ENCODE peak calls at places on chromosomes 12 and 14, in seven cellular contexts. H is GM23338; V is neural progenitor cell; U is brain microvascular endothelial cell; Q is CD8-positive, alpha-beta T cell; X is testis; I is endothelial cell of umbilical vein. M is an unnamed sample. For H3K27me3, the result is how much of the 10 kb centered on the place peaks cover.

GRCh38 chr14:50410921-50411320 is 14.2 kb upstream of the CDKL1 start:
- DNase-seq in H (no peak), V (no peak), U (no peak), Q (no peak), X (no peak), I (no peak), M (no peak)

GRCh38 chr12:98453070-98453469 is 62.3 kb upstream of the TMPO start:
- DNase-seq in H (no peak), V (no peak), U (no peak), Q (no peak), X (no peak), I (no peak), M (no peak)

GRCh38 chr12:89883630-89884364 is 175.2 kb upstream of the ATP2B1 start:
- DNase-seq in H (peak), V (peak), U (no peak), Q (no peak), X (no peak), I (peak), M (no peak)

GRCh38 chr14:61527325-61528100 is 167.8 kb upstream of the HIF1A start:
- DNase-seq in H (no peak), V (no peak), U (peak), Q (no peak), X (peak), I (peak), M (no peak)

GRCh38 chr12:132638541-132639408 is 20.2 kb downstream of the P2RX2 start:
- DNase-seq in H (peak), V (peak), U (peak), Q (no peak), X (peak), I (peak), M (no peak)

GRCh38 chr12:52521581-52522266 is 1.5 kb upstream of the KRT5 start:
- DNase-seq in H (peak), V (no peak), U (peak), Q (no peak), X (no peak), I (no peak), M (no peak)

GRCh38 chr14:33184587-33184986 is 245.9 kb downstream of the NPAS3 start:
- DNase-seq in H (peak), V (peak), U (peak), Q (no peak), X (no peak), I (peak), M (no peak)

GRCh38 chr12:32446306-32447119 is 47.2 kb downstream of the FGD4 start:
- DNase-seq in H (no peak), V (peak), U (no peak), Q (no peak), X (no peak), I (peak), M (no peak)

GRCh38 chr14:44700184-44700583 is 193.1 kb upstream of the FSCB start:
- DNase-seq in H (no peak), V (no peak), U (no peak), Q (no peak), X (no peak), I (no peak), M (no peak)

GRCh38 chr12:95995238-95996031 is 709 bp downstream of the HAL start:
- DNase-seq in H (no peak), V (no peak), U (no peak), Q (no peak), X (no peak), I (no peak), M (no peak)

GRCh38 chr12:39587247-39587646 is 32.4 kb downstream of the ABCD2 start:
- DNase-seq in H (no peak), V (no peak), U (peak), Q (peak), X (no peak), I (no peak), M (peak)

GRCh38 chr12:56631790-56632700 is 1.9 kb upstream of the BAZ2A start:
- DNase-seq in H (peak), V (peak), U (peak), Q (no peak), X (peak), I (peak), M (peak)

GRCh38 chr12:123744836-123745235 is 17.3 kb upstream of the DNAH10 start:
- DNase-seq in H (peak), V (peak), U (no peak), Q (no peak), X (peak), I (no peak), M (no peak)
- TF ChIP-seq CTCF in H (peak), V (no peak), U (peak), Q (no peak), X (no peak), I (no peak), M (no peak)

GRCh38 chr12:102948941-102949352 is 8.5 kb upstream of the ASCL1 start:
- DNase-seq in H (peak), V (peak), U (peak), Q (peak), X (peak), I (peak), M (peak)
- H3K27me3 ChIP-seq in H (half or more), V (half or more), U (under half), Q (under half), X (under half), I (under half), M (half or more)

GRCh38 chr12:124428136-124428791 is 133.4 kb downstream of the RFLNA start:
- DNase-seq in H (no peak), V (no peak), U (peak), Q (no peak), X (peak), I (no peak), M (no peak)
- TF ChIP-seq CTCF in H (no peak), V (no peak), U (peak), Q (no peak), X (no peak), I (no peak), M (no peak)

GRCh38 chr14:91742956-91743653 is 11.2 kb upstream of the CATSPERB start:
- DNase-seq in H (no peak), V (no peak), U (no peak), Q (no peak), X (no peak), I (no peak), M (no peak)

GRCh38 chr14:91749857-91750256 is 18.0 kb upstream of the CATSPERB start:
- DNase-seq in H (no peak), V (no peak), U (no peak), Q (no peak), X (no peak), I (no peak), M (no peak)

GRCh38 chr14:91748049-91748448 is 16.2 kb upstream of the CATSPERB start:
- DNase-seq in H (no peak), V (no peak), U (no peak), Q (no peak), X (no peak), I (no peak), M (no peak)

GRCh38 chr14:91745329-91745728 is 13.4 kb upstream of the CATSPERB start:
- DNase-seq in H (no peak), V (no peak), U (no peak), Q (no peak), X (no peak), I (no peak), M (no peak)

DNA sequence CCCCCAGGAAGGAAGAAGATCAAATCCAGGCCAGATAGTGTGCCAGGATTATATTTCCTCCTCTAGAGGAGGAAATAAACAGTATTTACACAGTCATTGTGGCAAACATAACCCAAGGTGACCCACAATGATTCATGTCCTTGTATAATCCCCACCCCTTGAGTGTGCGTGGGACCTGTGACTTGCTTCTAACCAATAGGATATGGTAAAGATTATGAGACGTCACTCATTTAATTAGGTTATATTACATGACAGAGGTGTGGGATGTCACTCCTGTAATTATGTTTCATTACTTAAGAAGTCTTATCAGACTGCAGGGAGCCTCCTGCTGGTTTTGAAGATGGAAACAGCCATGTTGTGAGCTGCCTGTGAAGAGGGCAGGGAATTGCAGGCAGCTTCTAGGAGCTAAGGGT is 12.2 kb upstream of the CATSPERB start:
- DNase-seq in H (no peak), V (no peak), U (no peak), Q (no peak), X (no peak), I (peak), M (no peak)
- H3K27me3 ChIP-seq in H (under half), V (under half), U (under half), Q (under half), X (under half), I (under half), M (under half)

GRCh38 chr14:100616854-100617714 is 29.9 kb upstream of the BEGAIN start:
- DNase-seq in H (no peak), V (no peak), U (no peak), Q (no peak), X (no peak), I (no peak), M (no peak)
- TF ChIP-seq CTCF in H (no peak), V (no peak), U (no peak), Q (no peak), X (no peak), I (no peak), M (no peak)